ENCODE peak calls at places on chromosome 3, in seven cellular contexts. E is IMR-90, L is neuronal stem cell, V is H1, T is H9, F is trophoblast cell, J is mesenchymal stem cell. G is an unnamed sample.
A peak's percentile ranks its signal among the peaks of the same experiment; 100 is the strongest.

GRCh38 chr3:194488007-194488742 is 1.4 kb upstream of the ATP13A3 start:
- DNase-seq in E (no peak), L (no peak), V (no peak), T (no peak), F (peak; percentile 88), J (no peak), G (peak; percentile 99)

GRCh38 chr3:160774172-160774571 is 18.1 kb downstream of the PPM1L start:
- DNase-seq in E (no peak), L (no peak), V (no peak), T (no peak), F (no peak), J (no peak), G (no peak)

GRCh38 chr3:14587733-14588360 is 47.7 kb upstream of the GRIP2 start:
- DNase-seq in E (peak; percentile 58), L (no peak), V (no peak), T (no peak), F (no peak), J (peak; percentile 65), G (no peak)

GRCh38 chr3:46087871-46088270 is 60.6 kb upstream of the XCR1 start:
- DNase-seq in E (peak; percentile 41), L (no peak), V (no peak), T (no peak), F (peak; percentile 24), J (peak; percentile 70), G (peak; percentile 44)

GRCh38 chr3:112132088-112132487 is 960 bp downstream of the GCSAM start:
- DNase-seq in E (no peak), L (no peak), V (no peak), T (no peak), F (no peak), J (no peak), G (no peak)

GRCh38 chr3:25910997-25911396 is 121.1 kb downstream of the OXSM start:
- DNase-seq in E (peak; percentile 48), L (no peak), V (no peak), T (peak; percentile 56), F (no peak), J (peak; percentile 6), G (peak; percentile 61)

GRCh38 chr3:187773233-187773962 is 28.1 kb upstream of the BCL6 start:
- DNase-seq in E (no peak), L (no peak), V (no peak), T (peak; percentile 33), F (no peak), J (no peak), G (no peak)

GRCh38 chr3:54696313-54696712 is 231.5 kb downstream of the LRTM1 start:
- DNase-seq in E (no peak), L (no peak), V (no peak), T (no peak), F (no peak), J (peak; percentile 6), G (no peak)

GRCh38 chr3:88133711-88134263 is 16.0 kb upstream of the C3orf38 start:
- DNase-seq in E (no peak), L (no peak), V (no peak), T (no peak), F (no peak), J (no peak), G (no peak)

GRCh38 chr3:150733373-150733935 is 29.5 kb downstream of the SIAH2 start:
- DNase-seq in E (no peak), L (no peak), V (no peak), T (no peak), F (no peak), J (no peak), G (peak; percentile 63)

GRCh38 chr3:37607604-37608003 is 254.1 kb upstream of the CTDSPL start:
- DNase-seq in E (no peak), L (no peak), V (no peak), T (no peak), F (no peak), J (no peak), G (no peak)

GRCh38 chr3:117885046-117885445 is 1149.6 kb downstream of the IGSF11 start:
- DNase-seq in E (no peak), L (no peak), V (no peak), T (no peak), F (no peak), J (no peak), G (no peak)

GRCh38 chr3:15557511-15557946 is 36.0 kb upstream of the COLQ start:
- DNase-seq in E (peak; percentile 75), L (peak; percentile 17), V (no peak), T (peak; percentile 50), F (peak; percentile 76), J (peak; percentile 83), G (peak; percentile 70)

GRCh38 chr3:124117486-124117885 is 125.6 kb upstream of the ROPN1 start:
- DNase-seq in E (peak; percentile 82), L (no peak), V (no peak), T (no peak), F (no peak), J (peak; percentile 2), G (no peak)

GRCh38 chr3:36957862-36958686 is 13.2 kb upstream of the TRANK1 start:
- DNase-seq in E (peak; percentile 93), L (no peak), V (no peak), T (no peak), F (peak; percentile 12), J (peak; percentile 87), G (no peak)

GRCh38 chr3:39506863-39507262 is 39.4 kb downstream of the MOBP start:
- DNase-seq in E (no peak), L (no peak), V (no peak), T (no peak), F (no peak), J (no peak), G (no peak)

GRCh38 chr3:143207338-143207961 is 87.9 kb downstream of the CHST2 start:
- DNase-seq in E (peak; percentile 67), L (no peak), V (no peak), T (no peak), F (no peak), J (peak; percentile 43), G (no peak)

GRCh38 chr3:115580566-115580965 is 42.7 kb upstream of the GAP43 start:
- DNase-seq in E (no peak), L (no peak), V (no peak), T (no peak), F (no peak), J (peak; percentile 14), G (no peak)

GRCh38 chr3:60720696-60721228 is 530.5 kb downstream of the FHIT start:
- DNase-seq in E (no peak), L (no peak), V (no peak), T (no peak), F (no peak), J (no peak), G (no peak)

GRCh38 chr3:143885803-143886427 is 37.6 kb upstream of the SLC9A9 start:
- DNase-seq in E (peak; percentile 34), L (no peak), V (no peak), T (peak; percentile 48), F (no peak), J (peak; percentile 52), G (peak; percentile 73)

GRCh38 chr3:13580256-13581023 is 31.5 kb downstream of the FBLN2 start:
- DNase-seq in E (no peak), L (no peak), V (no peak), T (no peak), F (peak; percentile 46), J (no peak), G (no peak)

GRCh38 chr3:13579089-13579488 is 30.2 kb downstream of the FBLN2 start:
- DNase-seq in E (peak; percentile 92), L (no peak), V (no peak), T (no peak), F (peak; percentile 40), J (peak; percentile 68), G (no peak)

GRCh38 chr3:13583251-13584180 is 34.6 kb downstream of the FBLN2 start:
- DNase-seq in E (no peak), L (no peak), V (no peak), T (no peak), F (no peak), J (no peak), G (no peak)

GRCh38 chr3:13582366-13583250 is 33.7 kb downstream of the FBLN2 start:
- DNase-seq in E (no peak), L (no peak), V (no peak), T (no peak), F (no peak), J (no peak), G (no peak)

DNA sequence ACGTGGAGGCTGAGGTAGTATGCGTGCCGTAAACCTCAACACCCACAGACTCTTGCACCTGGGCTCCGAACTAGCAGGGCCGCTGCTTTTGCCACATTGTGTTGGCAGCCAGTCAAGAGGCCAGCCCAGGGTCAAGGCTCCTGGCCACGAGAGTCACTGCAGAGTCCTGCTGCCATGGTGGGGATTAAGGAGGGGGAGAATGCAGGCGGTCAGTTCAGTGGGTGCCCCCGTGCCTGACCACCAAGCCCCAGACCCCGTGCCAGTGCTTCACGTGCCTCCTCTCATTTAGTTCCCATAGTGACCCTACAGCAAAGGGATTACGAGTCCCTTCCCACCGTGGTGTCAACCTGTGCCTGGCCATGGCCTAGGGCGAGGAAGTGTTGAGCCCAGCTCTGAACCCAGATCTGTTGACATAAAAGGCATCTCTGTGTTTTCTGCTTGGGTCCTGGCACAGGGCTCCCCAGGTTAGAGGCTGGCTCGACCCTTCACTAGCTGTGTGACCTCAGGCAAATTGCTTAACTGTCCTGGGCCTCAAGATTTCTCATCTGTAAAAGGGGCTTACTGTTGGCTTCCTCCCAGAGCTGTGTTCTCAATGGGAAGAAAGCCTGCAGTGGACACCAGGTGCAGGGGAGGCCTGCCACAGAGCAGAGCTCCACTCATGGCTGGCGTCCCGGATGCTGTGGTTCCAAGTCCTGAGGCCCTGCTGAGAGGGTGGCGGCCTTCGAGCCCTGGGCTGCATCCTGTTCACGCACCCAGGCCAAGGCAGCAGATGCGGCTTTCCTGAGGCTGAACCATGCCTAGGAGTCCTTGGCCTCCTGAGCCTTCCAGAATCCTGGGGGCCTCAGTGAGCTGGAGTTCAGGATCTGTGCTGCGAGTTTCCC is 32.8 kb downstream of the FBLN2 start:
- DNase-seq in E (no peak), L (no peak), V (no peak), T (no peak), F (no peak), J (no peak), G (no peak)
- H3K23ac ChIP-seq in E (no peak overlapping the region), L (peak overlapping the region; percentile 66), V (no peak overlapping the region), T (no peak overlapping the region), F (no peak overlapping the region), J (no peak overlapping the region), G (no peak overlapping the region)

DNA sequence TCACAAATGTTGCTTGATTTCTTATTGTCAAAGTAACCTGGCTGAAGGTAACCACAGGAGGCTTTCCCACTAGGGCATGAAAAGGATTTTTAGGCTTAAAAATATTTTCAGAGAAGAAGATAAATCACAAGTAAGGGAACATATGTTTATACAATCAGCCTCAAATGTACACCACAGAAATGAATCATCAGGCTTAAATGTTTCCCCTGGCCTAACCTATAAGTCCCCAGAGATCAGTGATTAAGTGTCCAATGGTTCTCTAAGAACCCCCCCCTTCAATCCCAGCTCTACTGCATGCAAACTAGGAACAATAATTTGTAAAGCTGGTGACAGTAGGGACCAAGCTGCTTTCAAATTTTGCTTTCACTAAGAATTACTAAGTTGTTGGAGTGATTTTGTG is 431.6 kb upstream of the LMCD1 start:
- DNase-seq in E (no peak), L (no peak), V (no peak), T (no peak), F (no peak), J (peak; percentile 41), G (peak; percentile 2)
- H3K23ac ChIP-seq in E (no peak overlapping the region), L (no peak overlapping the region), V (no peak overlapping the region), T (no peak overlapping the region), F (no peak overlapping the region), J (no peak overlapping the region), G (no peak overlapping the region)

GRCh38 chr3:114405202-114405601 is 111.4 kb downstream of the TIGIT start:
- DNase-seq in E (no peak), L (no peak), V (no peak), T (no peak), F (no peak), J (no peak), G (no peak)
- H3K23ac ChIP-seq in E (no peak overlapping the region), L (no peak overlapping the region), V (no peak overlapping the region), T (no peak overlapping the region), F (no peak overlapping the region), J (no peak overlapping the region), G (no peak overlapping the region)

GRCh38 chr3:73351423-73352071 is 273.2 kb downstream of the PDZRN3 start:
- DNase-seq in E (no peak), L (no peak), V (no peak), T (no peak), F (no peak), J (no peak), G (no peak)
- H3K23ac ChIP-seq in E (no peak overlapping the region), L (no peak overlapping the region), V (no peak overlapping the region), T (no peak overlapping the region), F (no peak overlapping the region), J (peak overlapping the region; percentile 14), G (no peak overlapping the region)